ENCODE peak calls at places on chromosome 9, in four cellular contexts. L is IMR-90, N is HepG2, Q is K562. Y is an unnamed sample. For H3K4me1, the result is how much of the 10 kb centered on the place peaks cover.

GRCh38 chr9:123326662-123327093 is 29.3 kb upstream of the CRB2 start:
- DNase-seq in L (no peak), Q (peak), N (no peak), Y (no peak)

GRCh38 chr9:18861599-18862546 is 171.1 kb downstream of the SAXO1 start:
- DNase-seq in Q (no peak), N (no peak), L (peak), Y (no peak)

GRCh38 chr9:125440411-125440810 is 178.8 kb downstream of the GAPVD1 start:
- DNase-seq in N (no peak), L (no peak), Q (no peak), Y (no peak)

GRCh38 chr9:130661461-130662098 is 2.8 kb upstream of the PRDM12 start:
- DNase-seq in N (no peak), Q (no peak), L (no peak), Y (no peak)

GRCh38 chr9:19787672-19788071 is 1.2 kb downstream of the SLC24A2 start:
- DNase-seq in N (no peak), Q (no peak), L (no peak), Y (no peak)

GRCh38 chr9:136244116-136244775 is 1.4 kb downstream of the QSOX2 start:
- DNase-seq in Q (no peak), N (peak), L (no peak), Y (no peak)

GRCh38 chr9:6929428-6929827 is 171.7 kb downstream of the KDM4C start:
- DNase-seq in L (no peak), N (no peak), Q (no peak), Y (no peak)

GRCh38 chr9:113566011-113566711 is 102.6 kb downstream of the RGS3 start:
- DNase-seq in L (no peak), N (no peak), Q (no peak), Y (no peak)

GRCh38 chr9:22986556-22986955 is 539.9 kb downstream of the DMRTA1 start:
- DNase-seq in N (no peak), Q (no peak), L (no peak), Y (peak)

GRCh38 chr9:21711504-21711903 is 90.9 kb upstream of the MTAP start:
- DNase-seq in Q (no peak), L (peak), N (no peak), Y (no peak)

GRCh38 chr9:37437010-37437409 is 14.5 kb downstream of the GRHPR start:
- DNase-seq in Q (no peak), L (no peak), N (no peak), Y (no peak)

GRCh38 chr9:125074976-125075375 is 68.4 kb downstream of the SCAI start:
- DNase-seq in Q (no peak), L (peak), N (no peak), Y (no peak)

GRCh38 chr9:122065923-122066629 is 27.0 kb downstream of the TTLL11 start:
- DNase-seq in L (no peak), N (no peak), Q (peak), Y (no peak)

GRCh38 chr9:6552033-6552737 is 93.3 kb downstream of the GLDC start:
- DNase-seq in N (peak), L (peak), Q (no peak), Y (no peak)

GRCh38 chr9:27523141-27523540 is 949 bp upstream of the IFNK start:
- DNase-seq in L (no peak), Q (no peak), N (no peak), Y (no peak)

GRCh38 chr9:33165263-33166151 is 1.6 kb downstream of the B4GALT1 start:
- DNase-seq in N (peak), L (peak), Q (peak), Y (peak)

GRCh38 chr9:133474215-133474614 is 4.7 kb downstream of the SLC2A6 start:
- DNase-seq in N (no peak), L (no peak), Q (no peak), Y (no peak)

GRCh38 chr9:959105-959504 is 17.4 kb upstream of the DMRT3 start:
- DNase-seq in N (no peak), Q (no peak), L (no peak), Y (no peak)

GRCh38 chr9:13122756-13123369 is 156.6 kb downstream of the MPDZ start:
- DNase-seq in N (no peak), L (no peak), Q (no peak), Y (no peak)

GRCh38 chr9:123028973-123029372 is 4.5 kb upstream of the GPR21 start:
- DNase-seq in L (no peak), Q (no peak), N (no peak), Y (no peak)

GRCh38 chr9:117936185-117936758 is 232.1 kb downstream of the TLR4 start:
- DNase-seq in L (no peak), Q (no peak), N (no peak), Y (no peak)

GRCh38 chr9:93303806-93304573 is 120.1 kb downstream of the WNK2 start:
- DNase-seq in N (no peak), L (no peak), Q (no peak), Y (no peak)

GRCh38 chr9:87671925-87672324 is 54.0 kb upstream of the CTSL start:
- DNase-seq in Q (no peak), L (no peak), N (no peak), Y (no peak)

GRCh38 chr9:114287001-114287762 is 35.7 kb upstream of the ORM1 start:
- DNase-seq in N (no peak), L (no peak), Q (no peak), Y (no peak)

GRCh38 chr9:96574931-96575351 is 44.7 kb downstream of the CDC14B start:
- DNase-seq in Q (no peak), N (peak), L (no peak), Y (no peak)

GRCh38 chr9:106947097-106947496 is 84.1 kb downstream of the ZNF462 start:
- DNase-seq in N (no peak), L (peak), Q (no peak), Y (no peak)

GRCh38 chr9:91572044-91572443 is 148.4 kb upstream of the NFIL3 start:
- DNase-seq in L (peak), N (no peak), Q (no peak), Y (no peak)

GRCh38 chr9:96867282-96867814 is 13.0 kb upstream of the ZNF782 start:
- DNase-seq in Q (no peak), L (no peak), N (no peak), Y (no peak)

GRCh38 chr9:136787690-136788400 is 3.3 kb upstream of the TMEM141 start:
- DNase-seq in L (peak), N (peak), Q (peak), Y (peak)

GRCh38 chr9:33287087-33287490 is 3.2 kb upstream of the NFX1 start:
- DNase-seq in N (peak), L (peak), Q (no peak), Y (peak)

GRCh38 chr9:113638504-113638903 is 175.0 kb downstream of the RGS3 start:
- DNase-seq in L (no peak), N (no peak), Q (no peak), Y (no peak)

GRCh38 chr9:131095666-131096489 is 453 bp upstream of the AIF1L start:
- DNase-seq in N (peak), L (no peak), Q (peak), Y (peak)

GRCh38 chr9:112339886-112340285 is 6.5 kb upstream of the PTBP3 start:
- DNase-seq in L (no peak), Q (no peak), N (no peak), Y (no peak)

GRCh38 chr9:126690431-126691051 is 76.8 kb downstream of the LMX1B start:
- DNase-seq in N (no peak), Q (peak), L (no peak), Y (peak)

GRCh38 chr9:78437721-78438610 is 141.0 kb downstream of the PSAT1 start:
- DNase-seq in N (no peak), L (no peak), Q (no peak), Y (no peak)

GRCh38 chr9:75039006-75039405 is 10.9 kb upstream of the CARNMT1 start:
- DNase-seq in Q (no peak), N (no peak), L (peak), Y (no peak)

GRCh38 chr9:34578241-34579096 is 11.1 kb downstream of the CNTFR start:
- DNase-seq in Q (no peak), N (no peak), L (peak), Y (no peak)

GRCh38 chr9:34575775-34576592 is 13.5 kb downstream of the CNTFR start:
- DNase-seq in N (no peak), Q (no peak), L (no peak), Y (no peak)

GRCh38 chr9:34576593-34576935 is 13.0 kb downstream of the CNTFR start:
- DNase-seq in N (no peak), L (no peak), Q (no peak), Y (no peak)

GRCh38 chr9:34577635-34578240 is 11.8 kb downstream of the CNTFR start:
- DNase-seq in Q (peak), N (no peak), L (no peak), Y (no peak)

GRCh38 chr9:34576943-34577634 is 12.4 kb downstream of the CNTFR start:
- DNase-seq in N (no peak), L (no peak), Q (no peak), Y (no peak)
- H3K4me1 ChIP-seq in N (under half), L (under half), Q (under half), Y (under half)

GRCh38 chr9:8074645-8075044 is 275.1 kb upstream of the DMAC1 start:
- DNase-seq in Q (no peak), N (no peak), L (no peak), Y (no peak)

GRCh38 chr9:8078641-8079140 is 279.1 kb upstream of the DMAC1 start:
- DNase-seq in L (no peak), Q (no peak), N (no peak), Y (no peak)
- TF ChIP-seq RFX5 in L (no peak), Q (no peak), N (no peak), Y (no peak)

DNA sequence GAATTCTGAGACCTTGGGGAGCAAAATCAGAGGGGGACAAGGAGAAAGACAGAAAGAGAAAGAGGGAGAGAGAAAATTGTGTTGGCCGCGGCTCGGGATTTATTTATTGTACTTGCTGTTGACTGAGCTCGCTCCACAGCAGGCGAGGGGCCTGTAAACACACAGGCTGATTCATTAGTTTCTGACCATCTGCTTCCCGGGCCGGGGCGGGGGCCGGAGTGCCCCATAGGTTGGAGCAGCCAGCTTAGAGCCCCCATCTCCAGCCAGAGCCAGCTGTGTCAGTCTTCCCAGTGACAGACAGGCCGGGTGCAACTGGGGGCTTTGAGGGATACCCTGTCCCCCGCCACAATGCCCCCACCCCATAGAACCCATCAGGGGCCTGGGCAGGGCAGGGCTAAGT is 30.9 kb downstream of the NTNG2 start:
- DNase-seq in Q (no peak), L (peak), N (no peak), Y (no peak)
- TF ChIP-seq MAZ in Q (no peak), L (peak), N (no peak), Y (no peak)

DNA sequence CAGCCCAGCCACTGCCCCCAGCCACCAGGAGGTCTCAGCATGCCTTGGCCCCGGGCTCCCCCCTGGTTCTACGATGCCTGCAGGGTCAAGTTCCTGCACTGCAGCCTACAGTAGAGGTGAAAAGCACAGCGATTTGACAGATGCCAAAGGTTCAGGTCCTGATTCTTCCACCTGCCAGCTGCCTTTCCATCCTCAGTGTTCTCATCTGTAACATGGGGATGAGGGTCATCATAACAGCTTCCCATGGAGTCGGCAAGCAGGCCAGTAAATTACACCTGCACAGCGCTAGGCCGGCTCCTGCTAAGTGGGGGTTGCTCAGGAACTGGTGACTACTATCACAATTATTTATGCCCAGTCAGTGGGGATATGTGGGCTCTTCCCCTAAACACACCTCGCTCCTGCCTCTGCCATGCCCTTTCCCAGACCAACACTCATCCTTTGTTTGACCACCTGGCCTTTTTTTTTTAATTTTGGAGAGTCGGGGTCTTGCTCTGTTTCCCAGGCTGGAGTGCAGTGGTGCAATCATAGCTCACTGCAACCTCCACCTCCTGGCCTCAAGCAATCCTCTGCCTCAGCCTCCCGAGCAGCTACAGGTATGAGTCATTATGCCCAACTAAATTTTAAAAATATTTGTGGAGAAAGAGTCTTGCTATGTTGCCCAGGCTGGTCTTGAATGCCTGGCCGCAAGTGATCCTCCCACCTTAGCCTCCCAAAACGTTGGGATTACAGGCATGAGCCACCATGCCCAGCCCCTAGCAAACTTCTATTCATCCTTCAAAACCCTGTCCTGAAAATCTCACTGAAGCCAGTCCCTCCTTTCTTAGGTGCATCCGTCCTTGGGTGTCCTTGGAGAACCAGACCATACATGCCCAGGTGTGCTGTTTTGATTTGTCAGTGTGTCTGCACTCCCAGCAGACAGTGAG is 6.4 kb downstream of the ENG start:
- DNase-seq in N (no peak), Q (no peak), L (no peak), Y (no peak)
- H3K4me1 ChIP-seq in N (half or more), Q (under half), L (under half), Y (under half)

GRCh38 chr9:128254855-128255759 is 20.7 kb downstream of the GOLGA2 start:
- DNase-seq in L (peak), Q (peak), N (peak), Y (peak)

GRCh38 chr9:128252317-128253139 is 23.3 kb downstream of the GOLGA2 start:
- DNase-seq in N (no peak), L (no peak), Q (no peak), Y (no peak)

GRCh38 chr9:128253140-128253990 is 22.4 kb downstream of the GOLGA2 start:
- DNase-seq in Q (no peak), L (no peak), N (no peak), Y (no peak)

GRCh38 chr9:128253991-128254346 is 21.8 kb downstream of the GOLGA2 start:
- DNase-seq in L (no peak), Q (no peak), N (no peak), Y (no peak)

DNA sequence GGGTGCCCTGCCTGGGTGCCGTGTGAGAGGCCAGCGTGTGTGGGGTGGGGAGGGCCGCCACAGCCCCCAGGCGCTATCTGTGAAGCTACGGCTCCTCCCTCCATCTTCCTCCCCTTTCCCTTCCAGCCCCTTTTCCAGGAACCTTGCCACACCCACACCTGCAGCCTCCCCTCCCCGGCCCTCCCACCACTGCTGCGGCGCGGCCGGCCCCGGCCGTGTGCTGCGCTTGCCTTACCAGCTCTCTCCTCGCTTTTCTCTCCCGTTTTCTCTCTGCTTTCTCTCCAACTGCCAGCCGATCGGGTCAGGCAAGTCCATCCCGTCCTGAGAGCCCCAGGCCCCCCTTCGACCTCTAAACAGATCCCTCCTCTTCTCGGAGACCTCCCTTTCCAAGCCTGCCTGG is 21.4 kb downstream of the GOLGA2 start:
- DNase-seq in N (no peak), Q (peak), L (no peak), Y (no peak)
- TF ChIP-seq RFX5 in N (no peak), Q (no peak), L (no peak), Y (no peak)

DNA sequence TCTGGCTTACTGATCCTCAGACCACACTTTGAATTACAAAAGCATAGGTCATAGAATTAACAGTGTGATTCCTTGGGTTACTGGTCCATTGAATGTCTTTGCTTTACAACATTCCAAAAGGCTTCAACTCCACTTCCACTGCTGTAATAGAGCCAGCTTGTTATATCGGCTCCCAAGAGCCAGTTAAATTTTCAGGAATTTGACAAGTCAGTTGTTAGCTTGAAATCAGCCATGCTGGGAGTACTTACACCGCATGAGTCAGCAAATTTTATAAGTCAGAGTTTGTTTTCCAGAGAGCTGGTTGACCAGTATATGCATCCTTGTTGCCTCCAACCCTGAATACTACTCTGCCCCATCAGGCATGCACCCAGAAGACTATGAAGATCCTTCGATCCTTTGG is 73.1 kb downstream of the FOXB2 start:
- DNase-seq in Q (no peak), L (no peak), N (no peak), Y (no peak)
- TF ChIP-seq MAZ in Q (no peak), L (no peak), N (no peak), Y (no peak)

Y was measured in A549.